ENCODE peak calls at places on chromosomes 4 and X, in five cellular contexts. T, U, Z, P and A are unnamed samples.

GRCh38 chr4:67459164-67459563 is 86.1 kb downstream of the CENPC start:
- DNase-seq in T (no peak), U (no peak), Z (no peak), P (no peak), A (no peak)

GRCh38 chr4:76342191-76342590 is 35.7 kb downstream of the STBD1 start:
- DNase-seq in T (no peak), U (no peak), Z (no peak), P (no peak), A (no peak)

GRCh38 chrX:155997436-155997835 is at the start of gene IL9R:
- DNase-seq in T (no peak), U (no peak), Z (peak; percentile 57), P (peak; percentile 40), A (no peak)

GRCh38 chr4:154958621-154959358 is 177.7 kb downstream of the RBM46 start:
- DNase-seq in T (no peak), U (peak; percentile 13), Z (no peak), P (no peak), A (no peak)

GRCh38 chr4:182600836-182601235 is 316.4 kb downstream of the DCTD start:
- DNase-seq in T (no peak), U (no peak), Z (no peak), P (no peak), A (no peak)

GRCh38 chrX:32137525-32137924 is 1065.7 kb upstream of the FTHL17 start:
- DNase-seq in T (peak; percentile 12), U (peak; percentile 72), Z (no peak), P (no peak), A (no peak)

GRCh38 chrX:41473936-41474725 is 27.0 kb downstream of the NYX start:
- DNase-seq in T (no peak), U (no peak), Z (no peak), P (no peak), A (no peak)

GRCh38 chrX:46628406-46629371 is 55.1 kb downstream of the CHST7 start:
- DNase-seq in T (no peak), U (no peak), Z (no peak), P (no peak), A (no peak)

GRCh38 chr4:113872426-113873260 is 106.8 kb downstream of the ARSJ start:
- DNase-seq in T (no peak), U (no peak), Z (no peak), P (no peak), A (no peak)

GRCh38 chr4:24594887-24595286 is 10.5 kb upstream of the DHX15 start:
- DNase-seq in T (no peak), U (no peak), Z (no peak), P (no peak), A (no peak)

GRCh38 chr4:8579526-8580320 is 469 bp upstream of the GPR78 start:
- DNase-seq in T (no peak), U (no peak), Z (no peak), P (no peak), A (no peak)

GRCh38 chr4:158193171-158193749 is 17.0 kb upstream of the TMEM144 start:
- DNase-seq in T (no peak), U (peak; percentile 43), Z (no peak), P (no peak), A (no peak)

GRCh38 chrX:116194649-116195048 is 24.1 kb downstream of the AGTR2 start:
- DNase-seq in T (no peak), U (no peak), Z (no peak), P (no peak), A (no peak)

GRCh38 chr4:114180481-114180880 is 201.0 kb upstream of the ARSJ start:
- DNase-seq in T (peak; percentile 70), U (peak; percentile 27), Z (peak; percentile 47), P (peak; percentile 67), A (peak; percentile 59)

GRCh38 chr4:184648220-184649025 is 824 bp downstream of the CASP3 start:
- DNase-seq in T (peak; percentile 45), U (peak; percentile 74), Z (peak; percentile 48), P (peak; percentile 79), A (peak; percentile 39)

GRCh38 chr4:105306158-105306781 is 159.6 kb downstream of the TET2 start:
- DNase-seq in T (no peak), U (no peak), Z (no peak), P (no peak), A (peak; percentile 34)

GRCh38 chr4:129394635-129395034 is 298.7 kb downstream of the C4orf33 start:
- DNase-seq in T (no peak), U (no peak), Z (no peak), P (no peak), A (no peak)

GRCh38 chrX:1507511-1508463 is 29.2 kb downstream of the P2RY8 start:
- DNase-seq in T (no peak), U (no peak), Z (peak; percentile 39), P (peak; percentile 58), A (no peak)

GRCh38 chr4:75995727-75996126 is 5.0 kb upstream of the SDAD1 start:
- DNase-seq in T (no peak), U (peak; percentile 68), Z (no peak), P (no peak), A (no peak)

GRCh38 chrX:3788494-3789233 is 75.2 kb upstream of the PRKX start:
- DNase-seq in T (peak; percentile 22), U (no peak), Z (no peak), P (no peak), A (no peak)

GRCh38 chr4:70915048-70915815 is 13.1 kb downstream of the MOB1B start:
- DNase-seq in T (no peak), U (no peak), Z (no peak), P (no peak), A (no peak)

GRCh38 chrX:44265559-44265958 is 77.9 kb downstream of the EFHC2 start:
- DNase-seq in T (no peak), U (no peak), Z (no peak), P (no peak), A (no peak)

GRCh38 chrX:15242899-15243555 is 26.9 kb downstream of the ASB9 start:
- DNase-seq in T (no peak), U (peak; percentile 28), Z (peak; percentile 35), P (no peak), A (peak; percentile 36)
- TF ChIP-seq CTCF in T (peak; percentile 16), U (peak; percentile 48), Z (peak; percentile 56), P (peak; percentile 51), A (peak; percentile 39)

GRCh38 chr4:87387237-87387636 is 3.8 kb downstream of the HSD17B11 start:
- DNase-seq in T (no peak), U (no peak), Z (no peak), P (no peak), A (no peak)

GRCh38 chr4:87391783-87392054 is 731 bp upstream of the HSD17B11 start:
- DNase-seq in T (no peak), U (no peak), Z (no peak), P (no peak), A (no peak)

GRCh38 chr4:87392183-87392582 is 1.2 kb upstream of the HSD17B11 start:
- DNase-seq in T (no peak), U (no peak), Z (no peak), P (no peak), A (no peak)

DNA sequence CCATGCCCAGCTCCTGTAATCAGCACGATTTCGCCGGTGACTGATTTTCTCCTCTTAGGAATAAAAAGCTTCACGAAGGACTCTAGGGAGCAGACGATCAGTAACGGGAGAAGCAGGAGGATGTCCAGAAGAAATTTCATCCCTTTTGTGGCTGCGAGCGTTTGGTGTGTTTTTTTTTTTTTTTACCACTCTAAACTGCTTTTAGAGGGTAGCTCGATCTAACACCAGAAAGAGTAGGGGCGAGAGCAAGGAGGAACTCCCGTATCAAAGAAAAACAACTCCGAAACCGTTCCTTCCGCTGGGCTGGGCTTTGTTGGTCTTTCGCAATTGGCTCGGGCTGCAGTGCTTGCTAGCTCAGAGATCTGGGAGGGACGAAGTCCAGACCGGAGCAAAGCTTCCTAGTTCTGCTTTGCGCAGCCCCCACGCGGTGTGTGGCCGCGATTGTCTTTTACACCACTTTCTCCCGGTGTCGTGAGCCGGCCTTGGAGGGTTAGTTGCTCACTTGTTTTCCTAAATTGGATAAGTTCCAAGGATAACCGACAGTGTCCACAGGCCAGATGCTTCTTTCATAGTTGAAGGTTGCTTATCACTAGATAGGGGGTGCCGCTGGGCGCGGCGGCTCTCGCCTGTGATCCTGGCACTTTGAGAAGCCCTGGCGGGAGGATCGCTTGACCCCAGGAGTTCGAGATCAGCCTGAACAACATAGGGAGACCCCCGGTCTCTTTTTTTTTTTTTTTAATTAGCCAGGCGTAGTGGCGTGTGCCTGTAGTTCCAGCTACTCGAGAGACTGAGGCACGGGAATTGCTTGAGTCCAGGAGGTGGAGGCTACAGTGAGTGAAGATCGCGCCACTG is at the start of gene HSD17B11:
- DNase-seq in T (peak; percentile 80), U (peak; percentile 94), Z (peak; percentile 84), P (peak; percentile 94), A (peak; percentile 73)
- TF ChIP-seq CTCF in T (no peak), U (no peak), Z (no peak), P (peak; percentile 24), A (no peak)

GRCh38 chr4:11801466-11802446 is 373.1 kb upstream of the HS3ST1 start:
- DNase-seq in T (no peak), U (no peak), Z (no peak), P (no peak), A (no peak)

GRCh38 chr4:11805837-11806236 is 377.1 kb upstream of the HS3ST1 start:
- DNase-seq in T (no peak), U (peak; percentile 23), Z (no peak), P (no peak), A (peak; percentile 2)
- TF ChIP-seq CTCF in T (no peak), U (peak; percentile 72), Z (no peak), P (peak; percentile 18), A (no peak)

DNA sequence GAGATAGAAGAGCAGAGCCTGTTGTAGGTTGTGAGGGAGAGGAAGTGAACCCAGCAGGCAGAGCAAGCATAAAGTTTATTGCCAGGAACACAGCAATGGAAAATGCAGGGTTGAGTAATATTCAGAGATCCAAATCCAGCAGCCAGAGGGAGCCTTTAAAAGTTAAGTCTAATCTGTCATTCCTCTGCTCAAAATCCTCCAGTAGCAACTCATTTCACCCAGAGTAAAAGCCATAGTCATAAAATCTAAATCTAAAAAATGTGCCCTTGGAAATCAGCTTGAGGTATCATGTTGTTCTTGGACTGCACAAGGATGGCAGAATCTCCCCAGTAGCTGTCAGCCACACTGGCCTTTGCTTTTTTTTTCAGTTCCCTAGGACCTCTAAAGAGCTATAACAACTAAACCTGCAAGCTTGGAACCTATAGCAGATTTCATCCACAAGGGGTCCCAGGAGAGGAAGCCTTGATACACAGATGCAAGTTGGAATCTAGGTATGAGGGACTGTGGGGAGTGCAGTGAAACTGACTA is 62.9 kb upstream of the FRAS1 start:
- DNase-seq in T (peak; percentile 56), U (peak; percentile 86), Z (no peak), P (no peak), A (peak; percentile 55)
- TF ChIP-seq CTCF in T (peak; percentile 51), U (peak; percentile 87), Z (no peak), P (peak; percentile 16), A (no peak)